ENCODE peak calls at places on chromosomes 4 and X, in five cellular contexts. F, S, M, J and H are unnamed samples.

GRCh38 chrX:54807524-54808108 is at the start of gene MAGED2:
- DNase-seq in F (peak; percentile 15), S (no peak), M (no peak), J (no peak), H (peak; percentile 62)

GRCh38 chr4:173128199-173128890 is 40.3 kb upstream of the GALNT7 start:
- DNase-seq in F (no peak), S (no peak), M (no peak), J (no peak), H (no peak)

GRCh38 chrX:1734806-1735205 is 119.9 kb downstream of the ASMT start:
- DNase-seq in F (no peak), S (no peak), M (no peak), J (no peak), H (no peak)

GRCh38 chrX:138925330-138925729 is 213.8 kb upstream of the FGF13 start:
- DNase-seq in F (peak; percentile 18), S (no peak), M (no peak), J (no peak), H (no peak)

GRCh38 chrX:24294619-24295018 is 19.2 kb downstream of the SUPT20HL2 start:
- DNase-seq in F (no peak), S (no peak), M (peak; percentile 57), J (no peak), H (peak; percentile 31)

GRCh38 chrX:44872319-44872816 is 620 bp upstream of the KDM6A start:
- DNase-seq in F (peak; percentile 45), S (no peak), M (no peak), J (no peak), H (no peak)

GRCh38 chr4:159607824-159608223 is 504.9 kb downstream of the RAPGEF2 start:
- DNase-seq in F (no peak), S (no peak), M (no peak), J (no peak), H (no peak)

GRCh38 chr4:4962928-4963327 is 56.3 kb downstream of the CYTL1 start:
- DNase-seq in F (no peak), S (no peak), M (no peak), J (no peak), H (no peak)

GRCh38 chr4:21884615-21885014 is 64.0 kb downstream of the KCNIP4 start:
- DNase-seq in F (no peak), S (no peak), M (no peak), J (no peak), H (no peak)

GRCh38 chr4:122827258-122827887 is 742 bp downstream of the FGF2 start:
- DNase-seq in F (peak; percentile 65), S (peak; percentile 8), M (no peak), J (no peak), H (peak; percentile 92)

GRCh38 chr4:122831515-122832196 is 5.0 kb downstream of the FGF2 start:
- DNase-seq in F (no peak), S (no peak), M (no peak), J (no peak), H (no peak)

GRCh38 chr4:122832732-122833131 is 6.1 kb downstream of the FGF2 start:
- DNase-seq in F (no peak), S (no peak), M (no peak), J (no peak), H (no peak)

GRCh38 chr4:122827899-122828601 is 1.4 kb downstream of the FGF2 start:
- DNase-seq in F (peak; percentile 49), S (peak; percentile 80), M (peak; percentile 69), J (peak; percentile 11), H (peak; percentile 60)

GRCh38 chr4:122830392-122831095 is 3.9 kb downstream of the FGF2 start:
- DNase-seq in F (no peak), S (no peak), M (no peak), J (no peak), H (no peak)
- TF ChIP-seq POLR2AphosphoS5 in F (no peak), S (no peak), M (peak; percentile 87), J (no peak), H (no peak)

GRCh38 chrX:16750136-16750535 is 30.7 kb downstream of the SYAP1 start:
- DNase-seq in F (no peak), S (no peak), M (no peak), J (no peak), H (no peak)
- TF ChIP-seq RFX5 in F (no peak), S (no peak), M (no peak), J (no peak), H (no peak)

GRCh38 chrX:117653396-117653795 is 463.2 kb downstream of the KLHL13 start:
- DNase-seq in F (no peak), S (no peak), M (no peak), J (no peak), H (no peak)
- TF ChIP-seq USF2 in F (no peak), S (no peak), M (no peak), J (no peak), H (no peak)

GRCh38 chrX:11244641-11245040 is 48.6 kb upstream of the AMELX start:
- DNase-seq in F (no peak), S (no peak), M (no peak), J (no peak), H (no peak)

GRCh38 chrX:11239230-11239629 is 54.0 kb upstream of the AMELX start:
- DNase-seq in F (no peak), S (peak; percentile 8), M (no peak), J (peak; percentile 0), H (peak; percentile 7)

GRCh38 chrX:11242704-11243103 is 50.5 kb upstream of the AMELX start:
- DNase-seq in F (no peak), S (no peak), M (no peak), J (no peak), H (no peak)

DNA sequence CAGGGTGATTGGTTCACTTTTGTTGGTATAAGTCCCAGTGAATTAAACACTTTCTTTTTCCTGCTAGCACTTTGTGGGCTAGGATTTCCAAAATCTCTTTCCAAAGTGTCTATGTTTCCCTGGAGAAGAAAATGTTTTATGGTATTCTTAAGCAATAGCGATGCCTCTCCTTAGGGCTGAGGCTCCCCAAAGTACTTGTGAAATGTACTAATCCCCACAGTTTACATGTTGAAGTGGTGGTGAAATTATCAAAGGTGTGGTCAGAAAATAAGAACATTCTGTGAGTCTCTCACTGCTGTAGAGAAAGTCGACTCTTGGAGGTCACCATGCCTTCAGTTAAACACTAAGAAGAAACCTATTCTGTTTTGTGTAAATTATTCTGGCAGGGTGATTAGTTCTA is 51.5 kb upstream of the AMELX start:
- DNase-seq in F (no peak), S (no peak), M (no peak), J (no peak), H (no peak)
- TF ChIP-seq POLR2AphosphoS5 in F (no peak), S (no peak), M (no peak), J (no peak), H (no peak)

GRCh38 chr4:174213734-174214101 is 69.7 kb downstream of the FBXO8 start:
- DNase-seq in F (no peak), S (no peak), M (no peak), J (no peak), H (no peak)
- TF ChIP-seq RFX5 in F (no peak), S (no peak), M (no peak), J (no peak), H (no peak)